ENCODE peak calls at places on chromosome X, in five cellular contexts. One of them, this sample, is unnamed.

GRCh38 chrX:136183175-136183574 is 35.8 kb downstream of the FHL1 start:
- DNase-seq in GM12891: no peak
- DNase-seq in K562: no peak
- DNase-seq in sigmoid colon: no peak
- DNase-seq in suprapubic skin: no peak
- DNase-seq in this sample: no peak

GRCh38 chrX:11100281-11101035 is 10.7 kb upstream of the HCCS start:
- DNase-seq in K562: peak
- DNase-seq in suprapubic skin: no peak
- DNase-seq in GM12891: no peak
- DNase-seq in sigmoid colon: peak
- DNase-seq in this sample: peak

GRCh38 chrX:49840679-49841078 is 11.6 kb downstream of the PAGE4 start:
- DNase-seq in sigmoid colon: no peak
- DNase-seq in GM12891: no peak
- DNase-seq in K562: peak
- DNase-seq in suprapubic skin: no peak
- DNase-seq in this sample: peak

GRCh38 chrX:46777971-46778810 is 19.3 kb upstream of the SLC9A7 start:
- DNase-seq in K562: no peak
- DNase-seq in suprapubic skin: no peak
- DNase-seq in sigmoid colon: no peak
- DNase-seq in GM12891: no peak
- DNase-seq in this sample: no peak

GRCh38 chrX:103585421-103586313 is at the start of gene TCEAL4:
- DNase-seq in suprapubic skin: peak
- DNase-seq in GM12891: no peak
- DNase-seq in sigmoid colon: peak
- DNase-seq in K562: no peak
- DNase-seq in this sample: peak

GRCh38 chrX:154761977-154762528 is 611 bp upstream of the DKC1 start:
- DNase-seq in sigmoid colon: no peak
- DNase-seq in suprapubic skin: no peak
- DNase-seq in GM12891: no peak
- DNase-seq in K562: no peak
- DNase-seq in this sample: peak

GRCh38 chrX:31580726-31581125 is 508.9 kb upstream of the FTHL17 start:
- DNase-seq in sigmoid colon: no peak
- DNase-seq in K562: no peak
- DNase-seq in GM12891: no peak
- DNase-seq in suprapubic skin: no peak
- DNase-seq in this sample: no peak

GRCh38 chrX:12370444-12371089 is 232.3 kb downstream of the FRMPD4 start:
- DNase-seq in K562: no peak
- DNase-seq in suprapubic skin: no peak
- DNase-seq in sigmoid colon: no peak
- DNase-seq in GM12891: no peak
- DNase-seq in this sample: no peak

GRCh38 chrX:109626637-109627036 is 1.7 kb upstream of the KCNE5 start:
- DNase-seq in suprapubic skin: no peak
- DNase-seq in GM12891: no peak
- DNase-seq in K562: peak
- DNase-seq in sigmoid colon: no peak
- DNase-seq in this sample: no peak

GRCh38 chrX:129726307-129727111 is 12.3 kb upstream of the XPNPEP2 start:
- DNase-seq in K562: peak
- DNase-seq in sigmoid colon: peak
- DNase-seq in GM12891: no peak
- DNase-seq in suprapubic skin: no peak
- DNase-seq in this sample: peak

GRCh38 chrX:150548684-150549083 is 19.7 kb upstream of the MTM1 start:
- DNase-seq in sigmoid colon: no peak
- DNase-seq in suprapubic skin: no peak
- DNase-seq in GM12891: no peak
- DNase-seq in K562: no peak
- DNase-seq in this sample: no peak

GRCh38 chrX:3520987-3521875 is 174.8 kb upstream of the MXRA5 start:
- DNase-seq in GM12891: no peak
- DNase-seq in sigmoid colon: no peak
- DNase-seq in suprapubic skin: no peak
- DNase-seq in K562: no peak
- DNase-seq in this sample: no peak

GRCh38 chrX:54411732-54412131 is 28.5 kb upstream of the TSR2 start:
- DNase-seq in suprapubic skin: no peak
- DNase-seq in GM12891: no peak
- DNase-seq in K562: no peak
- DNase-seq in sigmoid colon: no peak
- DNase-seq in this sample: no peak

GRCh38 chrX:37349131-37350033 is at the start of gene PRRG1:
- DNase-seq in GM12891: no peak
- DNase-seq in K562: peak
- DNase-seq in suprapubic skin: peak
- DNase-seq in sigmoid colon: peak
- DNase-seq in this sample: peak

DNA sequence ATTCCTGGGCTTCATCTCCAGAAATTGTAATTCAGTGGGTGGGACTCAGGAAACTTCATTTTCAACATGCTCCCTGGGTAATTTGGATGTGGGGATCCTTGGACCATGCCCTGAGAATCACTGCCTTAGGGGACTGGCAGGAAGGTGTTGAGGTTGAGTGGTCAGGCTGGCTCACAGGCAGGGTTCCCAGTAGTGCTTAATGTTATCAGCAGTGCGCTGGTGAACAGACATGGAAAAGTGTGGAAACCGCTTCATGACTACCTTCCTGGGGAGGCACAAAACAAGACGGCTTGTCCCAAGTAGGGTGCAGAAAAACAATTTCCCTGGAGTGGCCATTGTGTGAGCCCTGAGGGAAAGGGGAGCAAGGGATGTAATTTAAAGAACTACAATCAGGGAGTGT is 31.4 kb downstream of the SUPT20HL1 start:
- DNase-seq in K562: no peak
- DNase-seq in sigmoid colon: no peak
- DNase-seq in GM12891: no peak
- DNase-seq in suprapubic skin: no peak
- DNase-seq in this sample: no peak
- TF ChIP-seq POLR2AphosphoS5 in K562: no peak
- TF ChIP-seq POLR2AphosphoS5 in sigmoid colon: no peak
- TF ChIP-seq POLR2AphosphoS5 in GM12891: no peak
- TF ChIP-seq POLR2AphosphoS5 in suprapubic skin: no peak
- TF ChIP-seq POLR2AphosphoS5 in this sample: no peak

DNA sequence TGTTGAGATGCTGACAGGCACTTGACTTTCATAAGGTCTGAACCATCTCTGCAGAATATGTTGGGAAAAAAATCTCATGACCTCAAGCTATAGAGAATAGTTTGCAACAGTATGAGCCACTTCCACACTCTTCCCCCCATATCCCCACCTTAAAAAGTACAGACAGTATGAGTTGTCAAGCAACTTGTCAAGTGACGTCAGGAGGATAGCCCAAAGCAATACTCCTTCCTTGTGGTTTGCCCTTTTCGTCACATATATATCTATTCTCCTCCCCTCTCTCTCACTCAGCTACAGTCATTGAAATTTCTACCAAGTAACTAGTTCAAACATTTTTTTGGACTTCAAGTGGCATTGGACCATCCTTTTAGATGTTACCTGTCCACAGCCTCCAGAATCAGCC is 67.7 kb downstream of the MCF2 start:
- DNase-seq in GM12891: no peak
- DNase-seq in suprapubic skin: no peak
- DNase-seq in K562: no peak
- DNase-seq in sigmoid colon: no peak
- DNase-seq in this sample: no peak
- TF ChIP-seq POLR2AphosphoS5 in GM12891: no peak
- TF ChIP-seq POLR2AphosphoS5 in suprapubic skin: no peak
- TF ChIP-seq POLR2AphosphoS5 in K562: no peak
- TF ChIP-seq POLR2AphosphoS5 in sigmoid colon: no peak
- TF ChIP-seq POLR2AphosphoS5 in this sample: no peak

DNA sequence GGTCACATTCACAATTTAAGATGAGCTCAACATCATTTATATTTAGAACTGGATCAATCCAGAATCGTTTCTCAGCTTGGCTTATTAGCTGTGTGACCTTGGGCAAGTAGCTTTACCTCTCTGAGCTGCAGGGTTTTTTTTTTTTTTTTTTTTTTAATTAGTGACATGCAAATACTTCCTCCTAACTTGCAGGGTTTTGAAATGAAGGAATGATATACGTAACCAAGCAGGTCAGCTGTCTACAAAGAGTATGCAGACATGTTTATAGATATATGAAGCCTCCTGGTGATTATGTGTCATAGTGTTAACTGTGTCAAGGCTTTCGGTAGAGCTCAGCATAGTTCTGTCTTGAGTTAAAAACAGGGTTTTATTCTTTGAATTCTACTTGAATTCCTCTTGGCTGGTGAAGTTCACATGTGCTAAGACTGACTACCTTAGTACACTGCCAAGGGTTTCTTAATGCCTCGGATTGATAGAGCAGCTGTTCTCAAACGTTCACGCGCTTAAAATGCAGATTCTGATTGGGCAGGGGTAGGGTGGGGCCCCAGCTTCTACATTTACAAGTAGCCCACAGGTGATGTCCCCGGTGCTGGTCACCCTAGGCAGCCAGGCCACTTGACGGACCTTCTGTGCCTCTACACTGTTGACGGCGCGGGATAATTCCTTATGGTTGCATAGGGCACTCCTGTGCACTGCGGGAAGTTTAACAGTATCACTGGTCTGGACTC is 645 bp upstream of the STS start:
- DNase-seq in GM12891: no peak
- DNase-seq in sigmoid colon: peak
- DNase-seq in K562: peak
- DNase-seq in suprapubic skin: no peak
- DNase-seq in this sample: peak
- TF ChIP-seq POLR2AphosphoS5 in GM12891: peak
- TF ChIP-seq POLR2AphosphoS5 in sigmoid colon: no peak
- TF ChIP-seq POLR2AphosphoS5 in K562: no peak
- TF ChIP-seq POLR2AphosphoS5 in suprapubic skin: no peak
- TF ChIP-seq POLR2AphosphoS5 in this sample: no peak

DNA sequence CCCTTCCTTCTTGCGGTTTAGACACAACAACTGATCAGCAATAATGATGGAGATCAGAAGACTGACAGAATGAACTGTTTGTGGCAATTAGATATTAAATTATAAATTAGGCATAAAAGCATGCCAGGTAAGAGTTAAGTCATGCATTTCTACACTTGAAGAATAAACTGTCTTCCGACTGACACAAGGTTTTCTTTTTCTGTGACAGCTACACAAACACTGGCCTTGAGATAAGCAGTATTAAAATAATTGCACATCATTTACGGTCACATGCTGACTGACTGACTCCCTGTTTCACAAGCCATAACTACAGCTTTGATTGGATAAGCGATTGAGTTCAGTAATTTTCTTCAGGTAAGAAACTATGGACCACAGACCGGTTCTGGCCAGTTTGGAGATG is 56.2 kb downstream of the UBE2NL start:
- DNase-seq in K562: no peak
- DNase-seq in suprapubic skin: no peak
- DNase-seq in GM12891: no peak
- DNase-seq in sigmoid colon: no peak
- DNase-seq in this sample: no peak
- TF ChIP-seq POLR2AphosphoS5 in K562: no peak
- TF ChIP-seq POLR2AphosphoS5 in suprapubic skin: no peak
- TF ChIP-seq POLR2AphosphoS5 in GM12891: no peak
- TF ChIP-seq POLR2AphosphoS5 in sigmoid colon: no peak
- TF ChIP-seq POLR2AphosphoS5 in this sample: no peak

DNA sequence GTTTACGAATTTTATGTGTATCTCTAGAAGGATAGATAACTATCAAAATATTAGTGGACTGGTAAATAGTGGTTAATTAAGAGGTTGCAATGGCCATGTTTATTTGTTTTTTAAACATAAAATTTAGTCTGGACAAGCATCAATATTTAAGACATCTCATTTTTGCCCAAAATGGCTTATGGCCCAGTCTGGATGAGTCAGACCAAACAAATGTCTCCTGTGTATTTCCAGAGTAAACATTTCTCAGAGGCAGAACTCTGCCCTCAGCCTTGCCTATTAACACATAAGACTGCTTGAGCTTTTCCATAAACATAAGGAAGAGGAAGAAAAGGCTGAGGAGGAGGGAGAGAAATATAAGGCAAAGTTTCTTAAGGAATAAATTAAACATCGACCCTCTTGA is 277.1 kb upstream of the DIAPH2 start:
- DNase-seq in GM12891: no peak
- DNase-seq in suprapubic skin: no peak
- DNase-seq in sigmoid colon: no peak
- DNase-seq in K562: no peak
- DNase-seq in this sample: no peak
- TF ChIP-seq POLR2AphosphoS5 in GM12891: no peak
- TF ChIP-seq POLR2AphosphoS5 in suprapubic skin: no peak
- TF ChIP-seq POLR2AphosphoS5 in sigmoid colon: no peak
- TF ChIP-seq POLR2AphosphoS5 in K562: no peak
- TF ChIP-seq POLR2AphosphoS5 in this sample: no peak

GRCh38 chrX:120334137-120334536 is 22.9 kb upstream of the TMEM255A start:
- DNase-seq in K562: no peak
- DNase-seq in sigmoid colon: no peak
- DNase-seq in GM12891: no peak
- DNase-seq in suprapubic skin: no peak
- DNase-seq in this sample: no peak

GRCh38 chrX:120332394-120332793 is 21.1 kb upstream of the TMEM255A start:
- DNase-seq in sigmoid colon: no peak
- DNase-seq in suprapubic skin: no peak
- DNase-seq in K562: no peak
- DNase-seq in GM12891: no peak
- DNase-seq in this sample: no peak

GRCh38 chrX:120336899-120337298 is 25.0 kb upstream of the ATP1B4 start:
- DNase-seq in GM12891: no peak
- DNase-seq in suprapubic skin: no peak
- DNase-seq in sigmoid colon: no peak
- DNase-seq in K562: no peak
- DNase-seq in this sample: no peak

GRCh38 chrX:120334603-120335002 is 23.3 kb upstream of the TMEM255A start:
- DNase-seq in sigmoid colon: no peak
- DNase-seq in GM12891: no peak
- DNase-seq in suprapubic skin: no peak
- DNase-seq in K562: peak
- DNase-seq in this sample: no peak
- TF ChIP-seq POLR2AphosphoS5 in sigmoid colon: no peak
- TF ChIP-seq POLR2AphosphoS5 in GM12891: no peak
- TF ChIP-seq POLR2AphosphoS5 in suprapubic skin: no peak
- TF ChIP-seq POLR2AphosphoS5 in K562: peak
- TF ChIP-seq POLR2AphosphoS5 in this sample: no peak

GRCh38 chrX:1295550-1295949 is 26.9 kb downstream of the CSF2RA start:
- DNase-seq in suprapubic skin: no peak
- DNase-seq in sigmoid colon: no peak
- DNase-seq in GM12891: no peak
- DNase-seq in K562: no peak
- DNase-seq in this sample: no peak
- TF ChIP-seq POLR2AphosphoS5 in suprapubic skin: no peak
- TF ChIP-seq POLR2AphosphoS5 in sigmoid colon: no peak
- TF ChIP-seq POLR2AphosphoS5 in GM12891: no peak
- TF ChIP-seq POLR2AphosphoS5 in K562: no peak
- TF ChIP-seq POLR2AphosphoS5 in this sample: no peak

DNA sequence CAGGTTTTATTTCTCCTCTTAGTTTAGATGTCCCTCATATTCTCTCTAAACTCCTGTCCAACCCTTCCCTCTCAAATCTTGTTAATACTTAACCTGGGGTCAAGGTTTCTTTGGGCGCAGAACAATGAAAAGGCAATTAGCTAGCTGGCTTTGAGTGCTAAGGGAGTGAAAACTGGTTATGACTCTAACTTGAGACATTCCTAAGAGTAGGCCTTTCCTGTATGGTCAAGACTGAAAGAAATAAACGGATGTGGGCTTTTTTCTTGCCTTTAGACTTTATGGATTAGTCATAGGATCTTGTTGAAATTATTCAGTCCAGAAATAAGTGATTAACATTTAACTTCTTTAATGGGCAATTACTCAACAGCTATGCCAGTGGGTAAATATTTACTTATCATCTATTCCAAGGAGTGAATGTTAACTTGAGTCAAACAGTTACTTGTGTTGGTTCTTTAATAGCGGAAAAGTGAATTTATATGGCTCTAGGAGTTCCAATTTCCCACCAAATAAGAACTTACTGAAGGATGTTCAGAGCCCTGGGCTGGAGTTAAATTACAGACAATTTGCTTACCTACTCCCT is 141.7 kb upstream of the SCML1 start:
- DNase-seq in GM12891: no peak
- DNase-seq in suprapubic skin: no peak
- DNase-seq in sigmoid colon: no peak
- DNase-seq in K562: no peak
- DNase-seq in this sample: no peak
- TF ChIP-seq POLR2AphosphoS5 in GM12891: no peak
- TF ChIP-seq POLR2AphosphoS5 in suprapubic skin: no peak
- TF ChIP-seq POLR2AphosphoS5 in sigmoid colon: no peak
- TF ChIP-seq POLR2AphosphoS5 in K562: no peak
- TF ChIP-seq POLR2AphosphoS5 in this sample: no peak